ENCODE peak calls at places on chromosomes 13 and 19, in five cellular contexts. F is IMR-90, W is lower leg skin, M is stomach, Y is GM12891. V is an unnamed sample.

GRCh38 chr19:16096281-16096855 is 15.3 kb upstream of the RAB8A start:
- DNase-seq in Y (no peak), F (no peak), M (no peak), W (no peak), V (no peak)

GRCh38 chr13:23631676-23632622 is 61.7 kb downstream of the TNFRSF19 start:
- DNase-seq in Y (no peak), M (no peak), F (no peak), W (no peak), V (no peak)

GRCh38 chr19:1223018-1223855 is 14.6 kb downstream of the CBARP start:
- DNase-seq in M (no peak), F (peak; percentile 42), Y (peak; percentile 88), W (no peak), V (peak; percentile 59)

GRCh38 chr19:16062789-16063188 is 13.5 kb upstream of the TPM4 start:
- DNase-seq in Y (no peak), W (no peak), M (peak; percentile 70), F (no peak), V (peak; percentile 39)

GRCh38 chr13:48571121-48571901 is 38.4 kb upstream of the RCBTB2 start:
- DNase-seq in W (no peak), F (peak; percentile 81), M (no peak), Y (no peak), V (no peak)

GRCh38 chr19:10020851-10021250 is 7.6 kb downstream of the RDH8 start:
- DNase-seq in Y (no peak), F (no peak), W (no peak), M (no peak), V (no peak)

GRCh38 chr13:24233351-24233901 is 72.9 kb downstream of the SPATA13 start:
- DNase-seq in M (no peak), W (no peak), Y (no peak), F (peak; percentile 64), V (no peak)

GRCh38 chr19:10407102-10407501 is 3.8 kb upstream of the CDC37 start:
- DNase-seq in Y (no peak), F (no peak), M (no peak), W (no peak), V (no peak)

GRCh38 chr19:58356971-58357797 is 3.9 kb upstream of the A1BG start:
- DNase-seq in M (no peak), W (no peak), Y (no peak), F (no peak), V (no peak)

GRCh38 chr13:94119360-94119936 is 360.0 kb downstream of the DCT start:
- DNase-seq in W (no peak), Y (no peak), M (peak; percentile 45), F (no peak), V (no peak)

GRCh38 chr13:80481589-80481988 is 140.7 kb upstream of the SPRY2 start:
- DNase-seq in W (no peak), Y (no peak), F (no peak), M (no peak), V (no peak)

GRCh38 chr13:27034678-27035111 is 136.9 kb downstream of the USP12 start:
- DNase-seq in Y (no peak), M (no peak), F (no peak), W (no peak), V (peak; percentile 30)

GRCh38 chr13:46507978-46508377 is 45.0 kb upstream of the LRCH1 start:
- DNase-seq in F (no peak), W (no peak), Y (no peak), M (no peak), V (no peak)

GRCh38 chr19:1365964-1366695 is 17.6 kb upstream of the NDUFS7 start:
- DNase-seq in W (no peak), Y (no peak), F (no peak), M (no peak), V (no peak)

GRCh38 chr19:51026554-51026831 is at the start of gene KLK11:
- DNase-seq in F (no peak), M (peak; percentile 90), Y (no peak), W (no peak), V (no peak)

GRCh38 chr19:2805991-2806649 is 13.5 kb upstream of the ZNF554 start:
- DNase-seq in W (no peak), F (no peak), M (no peak), Y (peak; percentile 17), V (no peak)
- TF ChIP-seq POLR2A in W (no peak), F (no peak), M (no peak), Y (no peak), V (no peak)

GRCh38 chr19:45075215-45076028 is 856 bp downstream of the ZNF296 start:
- DNase-seq in M (peak; percentile 88), W (peak; percentile 68), Y (peak; percentile 82), F (no peak), V (peak; percentile 79)
- TF ChIP-seq POLR2A in M (no peak), W (no peak), Y (no peak), F (no peak), V (no peak)

GRCh38 chr13:42047561-42048322 is 706 bp upstream of the DGKH start:
- DNase-seq in M (peak; percentile 57), F (peak; percentile 70), W (peak; percentile 36), Y (peak; percentile 42), V (peak; percentile 14)
- TF ChIP-seq POLR2A in M (no peak), F (peak; percentile 58), W (no peak), Y (no peak), V (no peak)

GRCh38 chr19:40389404-40390083 is 437 bp downstream of the HIPK4 start:
- DNase-seq in M (no peak), F (no peak), Y (no peak), W (no peak), V (no peak)

GRCh38 chr19:40388486-40388885 is 1.5 kb downstream of the HIPK4 start:
- DNase-seq in M (no peak), Y (no peak), F (no peak), W (no peak), V (no peak)

GRCh38 chr19:40383668-40384248 is 6.2 kb downstream of the HIPK4 start:
- DNase-seq in F (no peak), W (no peak), Y (no peak), M (no peak), V (no peak)

GRCh38 chr19:40390084-40390742 is at the start of gene HIPK4:
- DNase-seq in M (no peak), F (no peak), Y (no peak), W (no peak), V (no peak)

DNA sequence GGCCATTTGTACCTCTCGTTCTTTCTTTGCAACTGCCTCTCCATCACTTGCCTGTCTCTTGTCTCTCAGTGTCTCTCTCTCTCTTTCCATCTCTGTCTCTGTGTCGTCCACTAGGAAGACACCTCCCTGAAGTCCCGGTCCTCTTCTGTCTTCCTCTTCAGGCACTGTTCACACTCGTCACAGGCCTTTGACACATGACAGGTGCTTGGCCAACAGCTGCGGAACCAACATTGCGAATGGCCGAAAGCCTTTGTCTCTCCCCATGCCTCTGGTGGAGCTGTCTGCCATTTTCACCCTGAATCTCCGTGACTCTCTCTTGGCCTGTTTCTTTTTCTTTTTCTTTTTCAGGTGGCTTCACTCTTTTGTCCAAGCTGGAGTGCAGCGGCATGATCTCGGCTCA is 2.8 kb downstream of the HIPK4 start:
- DNase-seq in F (no peak), Y (no peak), M (no peak), W (no peak), V (no peak)
- TF ChIP-seq POLR2A in F (no peak), Y (no peak), M (no peak), W (no peak), V (no peak)

DNA sequence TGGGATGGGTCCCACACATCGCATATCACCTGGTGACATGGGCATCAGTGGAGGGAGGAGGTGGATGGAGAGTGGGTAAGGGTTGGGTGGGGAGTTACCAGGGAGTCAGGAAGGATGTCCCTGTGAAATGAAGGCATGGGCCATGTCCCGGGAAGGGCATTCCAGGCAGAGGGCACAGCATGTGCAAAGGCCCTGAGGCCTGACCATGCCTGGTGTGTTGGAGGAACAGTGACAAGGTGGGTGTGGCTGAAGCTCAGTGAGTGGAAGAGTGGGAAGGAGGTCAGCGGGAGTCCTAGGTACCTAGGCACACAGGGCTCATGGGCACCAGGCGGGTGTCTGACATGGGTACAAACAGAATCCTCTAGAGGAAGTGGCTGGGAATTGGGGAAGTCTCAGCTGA is 11.0 kb upstream of the COLGALT1 start:
- DNase-seq in Y (no peak), M (no peak), W (no peak), F (no peak), V (no peak)
- TF ChIP-seq POLR2A in Y (no peak), M (no peak), W (no peak), F (no peak), V (no peak)

DNA sequence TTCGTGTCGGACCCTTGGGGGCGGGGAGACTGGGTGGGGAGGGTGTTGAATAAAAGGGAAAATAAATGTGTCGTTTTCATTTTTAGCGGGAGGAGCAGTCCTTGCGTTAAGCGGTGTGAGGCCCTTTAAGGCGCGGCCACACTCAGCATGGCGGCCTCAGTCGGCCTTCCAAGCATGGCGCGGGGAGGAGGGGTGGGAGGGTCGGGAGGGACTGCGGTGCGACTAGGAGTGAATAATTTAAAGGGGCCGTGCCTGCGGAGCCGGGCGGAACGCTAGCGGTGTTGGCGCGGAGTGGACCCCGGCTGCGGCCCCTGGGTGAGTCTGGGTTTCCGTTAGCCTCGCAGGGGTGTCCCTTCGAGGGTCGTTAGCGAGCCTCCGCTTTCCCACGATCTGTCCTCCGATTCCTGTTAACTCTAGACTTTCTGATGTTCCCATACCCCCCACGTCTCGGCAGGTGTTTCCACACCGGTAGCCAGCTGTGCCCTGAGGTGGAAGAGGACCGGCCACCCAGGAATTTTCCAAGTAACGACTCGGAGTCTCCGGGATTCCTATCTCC is 1.5 kb upstream of the PNPLA6 start:
- DNase-seq in F (peak; percentile 85), Y (peak; percentile 98), M (peak; percentile 88), W (peak; percentile 84), V (peak; percentile 91)
- TF ChIP-seq POLR2A in F (no peak), Y (no peak), M (no peak), W (no peak), V (peak; percentile 33)

DNA sequence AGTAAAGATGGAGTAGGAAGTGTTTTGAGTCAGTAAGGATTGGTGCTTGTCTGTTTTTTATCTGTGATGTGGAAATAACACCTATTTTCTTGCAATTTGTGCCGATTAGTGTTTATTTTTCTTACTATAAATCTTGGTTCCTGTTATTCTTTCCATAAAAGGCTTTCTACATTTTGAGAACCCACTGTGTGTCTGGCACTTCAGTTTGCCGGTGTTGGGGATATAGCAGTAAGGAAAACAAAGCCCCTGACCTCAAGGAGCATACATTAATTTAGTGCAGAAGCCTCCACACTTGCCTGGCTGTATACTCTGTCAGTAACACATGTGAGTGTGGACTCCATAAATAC is 35.6 kb upstream of the GARRE1 start:
- DNase-seq in M (no peak), W (no peak), F (no peak), Y (no peak), V (no peak)
- TF ChIP-seq POLR2A in M (no peak), W (no peak), F (no peak), Y (no peak), V (no peak)

GRCh38 chr13:97974773-97975172 is 21.3 kb downstream of the IPO5 start:
- DNase-seq in F (no peak), W (no peak), Y (no peak), M (no peak), V (no peak)

GRCh38 chr13:97976551-97977375 is 23.3 kb downstream of the IPO5 start:
- DNase-seq in M (no peak), F (no peak), Y (peak; percentile 32), W (no peak), V (peak; percentile 39)

GRCh38 chr13:97977376-97977705 is 23.9 kb downstream of the IPO5 start:
- DNase-seq in W (no peak), M (no peak), Y (no peak), F (no peak), V (no peak)

GRCh38 chr13:97975851-97976550 is 22.5 kb downstream of the IPO5 start:
- DNase-seq in F (peak; percentile 79), Y (peak; percentile 94), W (peak; percentile 79), M (peak; percentile 94), V (peak; percentile 93)

GRCh38 chr13:97975280-97975850 is 21.9 kb downstream of the IPO5 start:
- DNase-seq in F (no peak), W (no peak), Y (no peak), M (no peak), V (no peak)
- TF ChIP-seq POLR2A in F (no peak), W (no peak), Y (no peak), M (no peak), V (no peak)

V was measured in erythroblast.